ENCODE peak calls at places on chromosomes 3 and 15, in six cellular contexts. X is non-pigmented ciliary epithelial cell, U is neural progenitor cell, V is HEK293T, O is ovary, I is amygdala. R is an unnamed sample.

GRCh38 chr15:73560501-73561117 is 72.6 kb downstream of the NPTN start:
- DNase-seq in X (no peak), U (peak; percentile 49), V (peak; percentile 24), O (no peak), I (no peak), R (peak; percentile 24)

GRCh38 chr15:51181905-51182304 is 87.2 kb upstream of the TNFAIP8L3 start:
- DNase-seq in X (no peak), U (no peak), V (no peak), O (no peak), I (no peak), R (no peak)

GRCh38 chr3:168071535-168071934 is 24.2 kb downstream of the GOLIM4 start:
- DNase-seq in X (peak; percentile 79), U (no peak), V (no peak), O (no peak), I (no peak), R (no peak)

GRCh38 chr15:92383528-92384326 is 10.0 kb upstream of the ST8SIA2 start:
- DNase-seq in X (no peak), U (peak; percentile 72), V (peak; percentile 58), O (no peak), I (no peak), R (peak; percentile 66)

GRCh38 chr15:42444415-42445063 is 46.4 kb downstream of the ZNF106 start:
- DNase-seq in X (no peak), U (no peak), V (no peak), O (no peak), I (no peak), R (peak; percentile 9)

GRCh38 chr3:6250167-6250566 is 610.7 kb upstream of the GRM7 start:
- DNase-seq in X (no peak), U (no peak), V (no peak), O (no peak), I (no peak), R (no peak)

GRCh38 chr3:29694331-29694730 is 413.5 kb downstream of the RBMS3 start:
- DNase-seq in X (no peak), U (no peak), V (no peak), O (no peak), I (no peak), R (no peak)

GRCh38 chr3:53162672-53163458 is 1.9 kb downstream of the PRKCD start:
- DNase-seq in X (no peak), U (no peak), V (no peak), O (no peak), I (no peak), R (peak; percentile 21)

GRCh38 chr3:16448691-16449090 is 64.8 kb downstream of the RFTN1 start:
- DNase-seq in X (peak; percentile 90), U (no peak), V (peak; percentile 38), O (peak; percentile 87), I (no peak), R (no peak)

GRCh38 chr3:9818666-9819335 is 8.7 kb downstream of the TTLL3 start:
- DNase-seq in X (no peak), U (no peak), V (no peak), O (no peak), I (no peak), R (no peak)

GRCh38 chr15:29968099-29968892 is 114.5 kb upstream of the GOLGA8J start:
- DNase-seq in X (no peak), U (peak; percentile 68), V (peak; percentile 35), O (peak; percentile 48), I (no peak), R (no peak)

GRCh38 chr3:100100454-100100853 is 13.8 kb downstream of the FILIP1L start:
- DNase-seq in X (peak; percentile 47), U (no peak), V (no peak), O (no peak), I (no peak), R (no peak)

GRCh38 chr15:65857718-65858402 is 11.4 kb upstream of the RAB11A start:
- DNase-seq in X (no peak), U (no peak), V (no peak), O (no peak), I (no peak), R (no peak)

GRCh38 chr15:45454825-45455224 is 67.7 kb downstream of the SLC30A4 start:
- DNase-seq in X (peak; percentile 91), U (no peak), V (no peak), O (peak; percentile 65), I (no peak), R (no peak)

GRCh38 chr3:101900316-101900715 is 51.0 kb downstream of the NFKBIZ start:
- DNase-seq in X (no peak), U (no peak), V (no peak), O (no peak), I (no peak), R (no peak)